ENCODE peak calls at places on chromosomes 3 and 15, in eight cellular contexts. Q, L, U, D, P, X, O and A are unnamed samples.

GRCh38 chr3:101725192-101725889 is 927 bp downstream of the CEP97 start:
- DNase-seq in Q (peak), L (no peak), U (peak), D (peak), P (no peak), X (no peak), O (peak), A (no peak)

GRCh38 chr3:78951546-78951945 is 816.3 kb downstream of the ROBO1 start:
- DNase-seq in Q (no peak), L (no peak), U (no peak), D (no peak), P (no peak), X (peak), O (no peak), A (no peak)

GRCh38 chr3:52793702-52794611 is 639 bp upstream of the ITIH3 start:
- DNase-seq in Q (no peak), L (no peak), U (no peak), D (no peak), P (no peak), X (no peak), O (no peak), A (no peak)

GRCh38 chr3:11651900-11652299 is 8.2 kb upstream of the VGLL4 start:
- DNase-seq in Q (no peak), L (no peak), U (peak), D (no peak), P (no peak), X (no peak), O (peak), A (no peak)

GRCh38 chr3:30630238-30631030 is 24.0 kb downstream of the TGFBR2 start:
- DNase-seq in Q (no peak), L (no peak), U (no peak), D (no peak), P (no peak), X (no peak), O (no peak), A (no peak)

GRCh38 chr3:189488241-189488767 is 142.9 kb upstream of the TP63 start:
- DNase-seq in Q (no peak), L (no peak), U (no peak), D (no peak), P (peak), X (peak), O (no peak), A (peak)

GRCh38 chr3:39892068-39892467 is 82.7 kb downstream of the MYRIP start:
- DNase-seq in Q (no peak), L (no peak), U (no peak), D (no peak), P (no peak), X (no peak), O (no peak), A (no peak)

GRCh38 chr3:41769106-41769505 is 192.8 kb downstream of the ULK4 start:
- DNase-seq in Q (no peak), L (no peak), U (no peak), D (no peak), P (no peak), X (no peak), O (peak), A (no peak)

GRCh38 chr15:101250331-101250730 is 1.5 kb downstream of the CHSY1 start:
- DNase-seq in Q (no peak), L (peak), U (no peak), D (no peak), P (peak), X (peak), O (no peak), A (no peak)

GRCh38 chr3:150293401-150294001 is 114.6 kb upstream of the TSC22D2 start:
- DNase-seq in Q (no peak), L (peak), U (no peak), D (no peak), P (peak), X (peak), O (no peak), A (peak)

GRCh38 chr3:38490288-38490860 is 5.8 kb upstream of the EXOG start:
- DNase-seq in Q (no peak), L (no peak), U (no peak), D (no peak), P (no peak), X (no peak), O (no peak), A (no peak)

GRCh38 chr3:106945435-106945834 is 431.8 kb upstream of the CCDC54 start:
- DNase-seq in Q (no peak), L (no peak), U (no peak), D (no peak), P (no peak), X (no peak), O (no peak), A (peak)

GRCh38 chr3:46386206-46386605 is 15.5 kb downstream of the CCR5 start:
- DNase-seq in Q (no peak), L (no peak), U (peak), D (no peak), P (no peak), X (peak), O (no peak), A (no peak)

GRCh38 chr3:139322346-139322745 is 21.5 kb upstream of the MRPS22 start:
- DNase-seq in Q (no peak), L (no peak), U (no peak), D (no peak), P (no peak), X (no peak), O (no peak), A (no peak)

GRCh38 chr3:45765956-45766355 is 30.4 kb downstream of the SLC6A20 start:
- DNase-seq in Q (no peak), L (no peak), U (no peak), D (no peak), P (no peak), X (no peak), O (no peak), A (no peak)

GRCh38 chr3:64571982-64572381 is 115.8 kb downstream of the ADAMTS9 start:
- DNase-seq in Q (peak), L (no peak), U (no peak), D (no peak), P (no peak), X (no peak), O (no peak), A (no peak)

GRCh38 chr3:64399205-64399800 is 174.0 kb upstream of the PRICKLE2 start:
- DNase-seq in Q (peak), L (no peak), U (peak), D (no peak), P (peak), X (peak), O (peak), A (no peak)

GRCh38 chr15:31378363-31378903 is 51.8 kb downstream of the KLF13 start:
- DNase-seq in Q (no peak), L (no peak), U (no peak), D (no peak), P (no peak), X (no peak), O (no peak), A (no peak)

GRCh38 chr15:68177747-68178146 is 27.4 kb downstream of the CALML4 start:
- DNase-seq in Q (no peak), L (peak), U (no peak), D (no peak), P (no peak), X (no peak), O (no peak), A (no peak)

GRCh38 chr3:155745795-155746550 is 1.1 kb upstream of the PLCH1 start:
- DNase-seq in Q (peak), L (no peak), U (no peak), D (no peak), P (no peak), X (no peak), O (peak), A (no peak)

GRCh38 chr15:33034588-33034987 is 159.9 kb downstream of the FMN1 start:
- DNase-seq in Q (no peak), L (no peak), U (no peak), D (no peak), P (no peak), X (no peak), O (no peak), A (no peak)

GRCh38 chr3:119652306-119653033 is 7.9 kb downstream of the POPDC2 start:
- DNase-seq in Q (no peak), L (no peak), U (no peak), D (no peak), P (no peak), X (no peak), O (no peak), A (no peak)

DNA sequence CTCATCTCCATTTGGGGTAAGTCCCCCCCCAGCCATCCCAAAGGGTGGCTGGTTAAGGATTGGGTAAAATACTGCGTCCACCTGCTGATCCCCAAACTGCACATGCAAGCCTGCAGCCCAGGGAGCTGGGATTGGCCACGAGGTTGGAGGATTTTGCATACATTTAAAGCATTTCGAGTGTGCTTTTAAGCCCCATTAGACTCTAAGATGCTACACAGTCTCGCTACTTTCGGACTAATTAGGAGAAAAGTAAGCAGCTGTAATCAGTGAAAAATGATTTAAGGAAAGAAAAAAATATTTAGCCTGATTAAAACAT is 23.9 kb downstream of the SLC6A6 start:
- DNase-seq in Q (no peak), L (no peak), U (no peak), D (no peak), P (no peak), X (no peak), O (no peak), A (no peak)
- H3K4me3 ChIP-seq in Q (no peak), L (no peak), U (no peak), D (no peak), P (no peak), X (no peak), O (no peak), A (no peak)

DNA sequence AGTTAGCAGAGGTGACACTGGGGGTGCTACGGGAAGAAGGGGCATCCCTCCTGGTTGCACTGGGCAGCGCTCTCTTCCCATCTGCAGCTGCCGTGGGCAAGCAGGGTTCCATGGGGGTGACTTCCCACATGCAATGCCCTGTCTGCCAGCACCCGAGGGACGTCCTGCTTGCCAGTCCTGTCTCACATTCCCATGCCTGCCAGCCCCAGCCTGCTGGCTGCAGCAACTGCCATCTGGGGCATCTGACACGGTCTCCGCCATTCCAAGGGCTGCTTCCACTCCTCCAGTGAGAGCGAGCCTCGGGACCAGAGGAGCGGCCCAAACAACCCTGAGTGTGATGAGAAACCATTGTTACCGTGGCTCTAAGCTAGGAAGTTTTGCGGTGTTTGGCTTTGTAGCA is 45.4 kb upstream of the RPL32 start:
- DNase-seq in Q (no peak), L (no peak), U (no peak), D (no peak), P (no peak), X (no peak), O (no peak), A (no peak)
- H3K4me3 ChIP-seq in Q (no peak), L (no peak), U (no peak), D (no peak), P (no peak), X (no peak), O (no peak), A (no peak)

DNA sequence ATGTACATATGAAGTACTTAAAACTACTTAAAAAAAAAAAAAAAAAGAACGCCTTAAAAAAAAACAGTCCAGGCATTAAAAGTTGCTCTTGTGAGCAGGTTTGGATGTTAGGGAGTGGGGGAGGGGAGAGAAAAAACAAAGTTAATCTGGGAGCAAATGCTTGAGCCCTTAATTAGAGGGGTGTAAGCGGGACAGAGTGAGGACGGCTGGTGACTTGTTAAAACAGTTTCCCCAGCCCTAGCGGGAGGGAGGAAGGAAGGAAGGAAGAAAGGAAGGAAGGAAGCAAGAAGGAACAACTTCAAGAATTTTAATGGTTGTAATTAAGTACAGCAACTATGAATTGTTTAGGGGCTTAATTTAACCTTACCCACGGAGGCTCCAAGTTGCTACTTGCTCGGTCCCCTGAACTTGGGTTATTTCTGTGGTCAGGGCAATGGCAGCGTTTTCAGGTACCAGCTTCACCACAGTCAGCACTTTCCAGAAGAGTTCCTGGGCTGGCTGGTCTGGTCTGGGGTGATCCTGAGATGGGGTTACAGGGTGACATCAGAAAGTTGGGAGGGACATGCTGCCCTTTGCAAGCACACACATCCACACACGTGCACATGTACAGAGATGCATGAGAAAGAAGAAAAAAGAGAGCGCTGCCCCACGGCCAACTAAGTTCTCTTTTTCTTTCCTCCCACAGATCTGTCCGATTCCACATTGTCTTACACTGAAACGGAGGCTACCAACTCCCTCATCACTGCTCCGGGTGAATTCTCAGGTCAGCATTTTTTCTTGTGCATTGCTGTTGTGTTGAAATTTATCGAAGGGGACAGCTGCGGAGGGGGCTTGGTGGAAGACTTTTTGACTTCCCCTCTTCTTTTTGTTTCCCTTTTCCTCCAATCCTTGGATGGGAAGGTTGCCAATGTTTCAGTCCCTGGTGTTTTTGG is 14.0 kb downstream of the SMAD6 start:
- DNase-seq in Q (no peak), L (no peak), U (no peak), D (no peak), P (no peak), X (no peak), O (no peak), A (no peak)
- H3K4me3 ChIP-seq in Q (no peak), L (no peak), U (no peak), D (no peak), P (no peak), X (no peak), O (no peak), A (no peak)

GRCh38 chr3:161556533-161556932 is 59.9 kb downstream of the OTOL1 start:
- DNase-seq in Q (no peak), L (no peak), U (peak), D (no peak), P (no peak), X (no peak), O (peak), A (no peak)

GRCh38 chr3:161557751-161558150 is 61.1 kb downstream of the OTOL1 start:
- DNase-seq in Q (no peak), L (no peak), U (no peak), D (no peak), P (no peak), X (no peak), O (no peak), A (no peak)

GRCh38 chr3:161558256-161558655 is 61.6 kb downstream of the OTOL1 start:
- DNase-seq in Q (no peak), L (no peak), U (peak), D (no peak), P (peak), X (no peak), O (peak), A (no peak)

GRCh38 chr3:161552984-161553383 is 56.4 kb downstream of the OTOL1 start:
- DNase-seq in Q (no peak), L (no peak), U (no peak), D (no peak), P (no peak), X (no peak), O (no peak), A (no peak)

GRCh38 chr3:161555367-161555766 is 58.8 kb downstream of the OTOL1 start:
- DNase-seq in Q (no peak), L (no peak), U (no peak), D (no peak), P (no peak), X (no peak), O (no peak), A (no peak)
- H3K4me3 ChIP-seq in Q (no peak), L (no peak), U (no peak), D (no peak), P (no peak), X (no peak), O (no peak), A (no peak)

GRCh38 chr3:190585771-190586630 is 72.1 kb downstream of the IL1RAP start:
- DNase-seq in Q (no peak), L (peak), U (no peak), D (no peak), P (no peak), X (peak), O (no peak), A (peak)
- H3K4me3 ChIP-seq in Q (no peak), L (no peak), U (no peak), D (no peak), P (no peak), X (no peak), O (no peak), A (no peak)

GRCh38 chr3:32395451-32395970 is 3.9 kb downstream of the CMTM7 start:
- DNase-seq in Q (no peak), L (no peak), U (no peak), D (no peak), P (no peak), X (no peak), O (no peak), A (no peak)

GRCh38 chr3:32401541-32402052 is 9.9 kb downstream of the CMTM7 start:
- DNase-seq in Q (peak), L (no peak), U (peak), D (peak), P (peak), X (peak), O (peak), A (no peak)

GRCh38 chr3:32398531-32398930 is 6.9 kb downstream of the CMTM7 start:
- DNase-seq in Q (no peak), L (no peak), U (no peak), D (no peak), P (no peak), X (no peak), O (no peak), A (no peak)

GRCh38 chr3:32401141-32401540 is 9.5 kb downstream of the CMTM7 start:
- DNase-seq in Q (no peak), L (no peak), U (no peak), D (no peak), P (no peak), X (no peak), O (no peak), A (no peak)

GRCh38 chr3:32399030-32399620 is 7.5 kb downstream of the CMTM7 start:
- DNase-seq in Q (no peak), L (no peak), U (peak), D (no peak), P (peak), X (no peak), O (peak), A (no peak)
- H3K4me3 ChIP-seq in Q (no peak), L (no peak), U (no peak), D (no peak), P (no peak), X (no peak), O (no peak), A (no peak)

GRCh38 chr15:80531388-80532184 is 127.4 kb downstream of the ARNT2 start:
- DNase-seq in Q (peak), L (no peak), U (no peak), D (no peak), P (no peak), X (no peak), O (no peak), A (no peak)
- H3K4me3 ChIP-seq in Q (no peak), L (no peak), U (no peak), D (no peak), P (no peak), X (no peak), O (no peak), A (no peak)

DNA sequence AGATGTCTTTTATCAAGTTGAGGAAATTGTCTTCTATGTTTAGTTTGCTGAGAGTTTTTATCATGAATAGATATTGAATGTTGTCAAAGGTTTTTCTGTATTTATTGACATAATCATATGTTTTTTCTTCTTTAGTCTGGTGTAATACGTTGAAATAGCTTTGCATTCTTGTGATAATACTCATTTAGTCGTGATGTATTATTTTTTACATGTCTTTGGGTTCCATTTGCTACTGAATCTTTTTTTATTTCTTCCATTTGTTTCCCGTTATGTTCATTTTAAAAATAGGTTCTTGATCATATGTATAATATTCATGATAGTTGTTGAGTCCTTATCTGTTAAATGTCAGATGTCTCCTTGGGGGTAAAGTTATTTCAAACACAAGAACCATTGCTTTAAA is 8.1 kb downstream of the AKAP13 start:
- DNase-seq in Q (no peak), L (no peak), U (no peak), D (no peak), P (no peak), X (no peak), O (no peak), A (no peak)
- H3K4me3 ChIP-seq in Q (no peak), L (no peak), U (no peak), D (no peak), P (no peak), X (no peak), O (no peak), A (no peak)

DNA sequence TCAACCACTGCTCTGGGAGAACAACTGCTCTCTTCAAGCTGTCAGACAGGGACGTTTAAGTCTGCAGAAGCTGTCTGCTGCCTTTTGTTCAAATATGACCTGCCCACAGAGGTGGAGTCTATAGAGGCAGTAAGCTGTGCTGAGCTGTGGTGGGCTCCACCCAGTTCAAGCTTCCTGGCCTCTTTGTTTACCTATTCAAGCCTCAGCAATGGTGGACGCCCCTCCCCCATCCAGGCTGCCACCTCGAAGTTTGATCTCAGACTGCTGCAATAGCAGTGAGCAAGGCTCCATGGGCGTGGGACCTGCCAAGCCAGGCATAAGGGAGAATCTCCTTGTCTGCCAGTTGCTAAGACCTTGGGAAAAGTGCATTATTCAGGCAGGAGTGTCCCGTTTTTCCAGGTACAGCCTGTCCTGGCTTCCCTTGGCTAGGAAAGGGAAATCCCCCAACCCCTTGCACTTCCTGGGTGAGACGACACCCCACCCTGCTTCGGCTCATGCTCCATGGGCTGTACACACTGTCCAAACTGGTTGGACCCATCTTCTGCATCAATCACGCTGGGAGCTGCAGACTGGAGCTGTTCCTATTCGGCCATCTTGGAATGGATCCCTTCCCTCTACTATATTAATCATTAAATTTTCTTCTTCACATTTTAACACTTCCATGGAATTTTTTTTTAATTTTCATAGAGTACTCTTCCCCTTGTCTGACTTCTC is 167.0 kb upstream of the UBE2E2 start:
- DNase-seq in Q (no peak), L (no peak), U (peak), D (no peak), P (no peak), X (no peak), O (peak), A (no peak)
- H3K4me3 ChIP-seq in Q (no peak), L (no peak), U (no peak), D (no peak), P (no peak), X (no peak), O (no peak), A (no peak)